ENCODE peak calls at places on chromosomes 11 and 22, in four cellular contexts. O, Q, R and D are unnamed samples.

GRCh38 chr11:110125632-110126031 is 32.4 kb downstream of the ZC3H12C start:
- DNase-seq in O (no peak), Q (no peak), R (peak), D (no peak)

GRCh38 chr11:34065505-34066203 is 14.1 kb downstream of the CAPRIN1 start:
- DNase-seq in O (no peak), Q (no peak), R (no peak), D (no peak)

GRCh38 chr11:85595285-85595884 is 31.8 kb downstream of the DLG2 start:
- DNase-seq in O (peak), Q (peak), R (peak), D (peak)

GRCh38 chr22:39115976-39116621 is 19.1 kb downstream of the APOBEC3H start:
- DNase-seq in O (no peak), Q (no peak), R (no peak), D (no peak)

GRCh38 chr11:67030976-67031375 is 8.0 kb downstream of the SYT12 start:
- DNase-seq in O (no peak), Q (no peak), R (no peak), D (no peak)

GRCh38 chr22:33274214-33274828 is 216.1 kb upstream of the SYN3 start:
- DNase-seq in O (peak), Q (no peak), R (peak), D (no peak)

GRCh38 chr11:14269956-14270355 is 89.0 kb downstream of the RRAS2 start:
- DNase-seq in O (no peak), Q (no peak), R (no peak), D (no peak)

GRCh38 chr11:58788355-58789023 is 56.0 kb downstream of the GLYATL2 start:
- DNase-seq in O (peak), Q (peak), R (peak), D (peak)

GRCh38 chr22:31083923-31084810 is 3.0 kb downstream of the SMTN start:
- DNase-seq in O (no peak), Q (no peak), R (no peak), D (peak)

GRCh38 chr11:75422248-75423231 is 10.5 kb downstream of the KLHL35 start:
- DNase-seq in O (peak), Q (no peak), R (peak), D (no peak)

GRCh38 chr11:130390071-130390758 is 38.2 kb downstream of the ADAMTS8 start:
- DNase-seq in O (no peak), Q (peak), R (peak), D (no peak)

GRCh38 chr22:20573176-20573829 is 65.9 kb downstream of the MED15 start:
- DNase-seq in O (no peak), Q (no peak), R (no peak), D (no peak)

GRCh38 chr11:114367244-114367957 is 32.9 kb downstream of the C11orf71 start:
- DNase-seq in O (no peak), Q (no peak), R (no peak), D (peak)

GRCh38 chr22:20128902-20129746 is 2.5 kb upstream of the ZDHHC8 start:
- DNase-seq in O (peak), Q (no peak), R (peak), D (no peak)

GRCh38 chr11:78231962-78232459 is 43.3 kb downstream of the USP35 start:
- DNase-seq in O (no peak), Q (no peak), R (no peak), D (no peak)

GRCh38 chr11:132904091-132904490 is 628.2 kb downstream of the OPCML start:
- DNase-seq in O (no peak), Q (no peak), R (no peak), D (no peak)

GRCh38 chr11:132908017-132908810 is 624.1 kb downstream of the OPCML start:
- DNase-seq in O (no peak), Q (no peak), R (no peak), D (no peak)

GRCh38 chr11:132901638-132902610 is 630.4 kb downstream of the OPCML start:
- DNase-seq in O (no peak), Q (no peak), R (no peak), D (no peak)

GRCh38 chr11:132909016-132909606 is 623.2 kb downstream of the OPCML start:
- DNase-seq in O (no peak), Q (no peak), R (no peak), D (no peak)

GRCh38 chr11:132904566-132904965 is 627.7 kb downstream of the OPCML start:
- DNase-seq in O (no peak), Q (no peak), R (no peak), D (no peak)
- TF ChIP-seq ELF1 in O (no peak), Q (no peak), R (no peak), D (no peak)

GRCh38 chr11:65225284-65226102 is 36.3 kb upstream of the POLA2 start:
- DNase-seq in O (peak), Q (no peak), R (peak), D (peak)
- TF ChIP-seq ELF1 in O (peak), Q (no peak), R (peak), D (no peak)

DNA sequence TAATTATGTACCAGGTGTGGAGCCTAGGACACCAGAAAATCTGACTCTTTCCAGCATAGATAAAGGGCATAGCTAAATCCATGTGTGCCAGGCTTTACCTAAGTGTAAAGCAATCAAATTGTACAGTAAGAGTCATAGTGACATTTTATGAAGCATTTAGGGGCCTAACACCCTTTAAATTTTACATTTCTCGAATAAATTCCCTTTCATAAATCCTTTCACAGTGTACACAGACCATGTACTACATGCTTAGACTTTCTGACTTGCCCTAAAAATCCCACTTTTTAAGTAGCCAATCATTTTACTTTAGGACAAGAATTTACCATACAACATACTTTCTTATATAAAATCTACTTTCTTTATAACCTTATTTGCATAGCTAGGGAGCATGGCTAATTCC is 727.6 kb upstream of the LUZP2 start:
- DNase-seq in O (no peak), Q (no peak), R (no peak), D (no peak)
- TF ChIP-seq ELF1 in O (no peak), Q (no peak), R (no peak), D (no peak)

GRCh38 chr22:35777335-35777975 is 59.8 kb downstream of the APOL5 start:
- DNase-seq in O (no peak), Q (no peak), R (no peak), D (no peak)

GRCh38 chr22:35769974-35770373 is 52.3 kb downstream of the APOL5 start:
- DNase-seq in O (no peak), Q (no peak), R (no peak), D (no peak)

DNA sequence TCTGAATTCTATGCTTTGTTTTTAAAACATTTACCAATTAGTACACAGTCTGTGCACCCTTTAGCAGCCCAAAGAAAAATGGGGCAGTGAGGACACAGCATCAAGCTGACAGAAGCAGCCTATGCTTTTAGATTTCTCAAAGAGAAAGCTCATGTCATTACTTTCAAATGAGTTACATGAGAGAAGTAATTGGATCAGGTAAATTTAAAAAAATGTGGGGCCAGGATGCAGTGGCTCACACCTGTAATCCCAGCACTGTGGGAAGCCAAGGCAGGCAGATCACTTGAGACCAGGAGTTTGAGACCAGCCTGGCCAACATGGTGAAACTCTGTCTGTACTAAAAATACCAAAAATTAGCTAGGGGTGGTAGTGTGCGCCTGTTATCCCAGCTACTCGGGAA is 57.7 kb downstream of the APOL5 start:
- DNase-seq in O (no peak), Q (no peak), R (no peak), D (no peak)
- TF ChIP-seq ELF1 in O (no peak), Q (no peak), R (no peak), D (no peak)